ENCODE peak calls at places on chromosome 14, in nine cellular contexts. One of them, this sample, is unnamed.

GRCh38 chr14:50601405-50601804 is 41.5 kb downstream of the ATL1 start:
- DNase-seq in activated CD8-positive, alpha-beta T cell treated with anti-CD3 and anti-CD28 coated beads for 36 hours: no peak
- DNase-seq in psoas muscle: no peak
- DNase-seq in thoracic aorta: no peak
- DNase-seq in left ventricle myocardium inferior: no peak
- DNase-seq in hepatocyte: no peak
- DNase-seq in progenitor cell of endocrine pancreas: no peak
- DNase-seq in brain microvascular endothelial cell: no peak
- DNase-seq in cardiac muscle cell: no peak
- DNase-seq in this sample: no peak

GRCh38 chr14:23240661-23241060 is 2.9 kb downstream of the RNF212B start:
- DNase-seq in activated CD8-positive, alpha-beta T cell treated with anti-CD3 and anti-CD28 coated beads for 36 hours: no peak
- DNase-seq in psoas muscle: no peak
- DNase-seq in thoracic aorta: no peak
- DNase-seq in left ventricle myocardium inferior: no peak
- DNase-seq in hepatocyte: no peak
- DNase-seq in progenitor cell of endocrine pancreas: no peak
- DNase-seq in brain microvascular endothelial cell: no peak
- DNase-seq in cardiac muscle cell: no peak
- DNase-seq in this sample: no peak

GRCh38 chr14:90491221-90491867 is 94.5 kb downstream of the CALM1 start:
- DNase-seq in activated CD8-positive, alpha-beta T cell treated with anti-CD3 and anti-CD28 coated beads for 36 hours: no peak
- DNase-seq in psoas muscle: peak
- DNase-seq in thoracic aorta: peak
- DNase-seq in left ventricle myocardium inferior: peak
- DNase-seq in hepatocyte: peak
- DNase-seq in progenitor cell of endocrine pancreas: no peak
- DNase-seq in brain microvascular endothelial cell: peak
- DNase-seq in cardiac muscle cell: no peak
- DNase-seq in this sample: peak

GRCh38 chr14:86357866-86358265 is 827.9 kb downstream of the FLRT2 start:
- DNase-seq in activated CD8-positive, alpha-beta T cell treated with anti-CD3 and anti-CD28 coated beads for 36 hours: no peak
- DNase-seq in psoas muscle: no peak
- DNase-seq in thoracic aorta: no peak
- DNase-seq in left ventricle myocardium inferior: no peak
- DNase-seq in hepatocyte: no peak
- DNase-seq in progenitor cell of endocrine pancreas: no peak
- DNase-seq in brain microvascular endothelial cell: no peak
- DNase-seq in cardiac muscle cell: no peak
- DNase-seq in this sample: no peak

GRCh38 chr14:78985668-78986073 is 815.5 kb downstream of the NRXN3 start:
- DNase-seq in activated CD8-positive, alpha-beta T cell treated with anti-CD3 and anti-CD28 coated beads for 36 hours: no peak
- DNase-seq in psoas muscle: no peak
- DNase-seq in thoracic aorta: no peak
- DNase-seq in left ventricle myocardium inferior: no peak
- DNase-seq in hepatocyte: no peak
- DNase-seq in progenitor cell of endocrine pancreas: no peak
- DNase-seq in brain microvascular endothelial cell: peak
- DNase-seq in cardiac muscle cell: no peak
- DNase-seq in this sample: no peak

GRCh38 chr14:32594766-32595165 is 265.7 kb downstream of the AKAP6 start:
- DNase-seq in activated CD8-positive, alpha-beta T cell treated with anti-CD3 and anti-CD28 coated beads for 36 hours: no peak
- DNase-seq in psoas muscle: no peak
- DNase-seq in thoracic aorta: no peak
- DNase-seq in left ventricle myocardium inferior: no peak
- DNase-seq in hepatocyte: no peak
- DNase-seq in progenitor cell of endocrine pancreas: no peak
- DNase-seq in brain microvascular endothelial cell: peak
- DNase-seq in cardiac muscle cell: no peak
- DNase-seq in this sample: no peak

GRCh38 chr14:74414380-74414779 is 11.6 kb downstream of the SYNDIG1L start:
- DNase-seq in activated CD8-positive, alpha-beta T cell treated with anti-CD3 and anti-CD28 coated beads for 36 hours: no peak
- DNase-seq in psoas muscle: no peak
- DNase-seq in thoracic aorta: no peak
- DNase-seq in left ventricle myocardium inferior: no peak
- DNase-seq in hepatocyte: no peak
- DNase-seq in progenitor cell of endocrine pancreas: no peak
- DNase-seq in brain microvascular endothelial cell: no peak
- DNase-seq in cardiac muscle cell: peak
- DNase-seq in this sample: no peak

GRCh38 chr14:71103662-71104484 is 196.6 kb downstream of the PCNX1 start:
- DNase-seq in activated CD8-positive, alpha-beta T cell treated with anti-CD3 and anti-CD28 coated beads for 36 hours: no peak
- DNase-seq in psoas muscle: no peak
- DNase-seq in thoracic aorta: no peak
- DNase-seq in left ventricle myocardium inferior: no peak
- DNase-seq in hepatocyte: peak
- DNase-seq in progenitor cell of endocrine pancreas: no peak
- DNase-seq in brain microvascular endothelial cell: peak
- DNase-seq in cardiac muscle cell: peak
- DNase-seq in this sample: peak

GRCh38 chr14:68733086-68733621 is 59.7 kb downstream of the ZFP36L1 start:
- DNase-seq in activated CD8-positive, alpha-beta T cell treated with anti-CD3 and anti-CD28 coated beads for 36 hours: peak
- DNase-seq in psoas muscle: no peak
- DNase-seq in thoracic aorta: no peak
- DNase-seq in left ventricle myocardium inferior: no peak
- DNase-seq in hepatocyte: no peak
- DNase-seq in progenitor cell of endocrine pancreas: no peak
- DNase-seq in brain microvascular endothelial cell: no peak
- DNase-seq in cardiac muscle cell: no peak
- DNase-seq in this sample: peak

DNA sequence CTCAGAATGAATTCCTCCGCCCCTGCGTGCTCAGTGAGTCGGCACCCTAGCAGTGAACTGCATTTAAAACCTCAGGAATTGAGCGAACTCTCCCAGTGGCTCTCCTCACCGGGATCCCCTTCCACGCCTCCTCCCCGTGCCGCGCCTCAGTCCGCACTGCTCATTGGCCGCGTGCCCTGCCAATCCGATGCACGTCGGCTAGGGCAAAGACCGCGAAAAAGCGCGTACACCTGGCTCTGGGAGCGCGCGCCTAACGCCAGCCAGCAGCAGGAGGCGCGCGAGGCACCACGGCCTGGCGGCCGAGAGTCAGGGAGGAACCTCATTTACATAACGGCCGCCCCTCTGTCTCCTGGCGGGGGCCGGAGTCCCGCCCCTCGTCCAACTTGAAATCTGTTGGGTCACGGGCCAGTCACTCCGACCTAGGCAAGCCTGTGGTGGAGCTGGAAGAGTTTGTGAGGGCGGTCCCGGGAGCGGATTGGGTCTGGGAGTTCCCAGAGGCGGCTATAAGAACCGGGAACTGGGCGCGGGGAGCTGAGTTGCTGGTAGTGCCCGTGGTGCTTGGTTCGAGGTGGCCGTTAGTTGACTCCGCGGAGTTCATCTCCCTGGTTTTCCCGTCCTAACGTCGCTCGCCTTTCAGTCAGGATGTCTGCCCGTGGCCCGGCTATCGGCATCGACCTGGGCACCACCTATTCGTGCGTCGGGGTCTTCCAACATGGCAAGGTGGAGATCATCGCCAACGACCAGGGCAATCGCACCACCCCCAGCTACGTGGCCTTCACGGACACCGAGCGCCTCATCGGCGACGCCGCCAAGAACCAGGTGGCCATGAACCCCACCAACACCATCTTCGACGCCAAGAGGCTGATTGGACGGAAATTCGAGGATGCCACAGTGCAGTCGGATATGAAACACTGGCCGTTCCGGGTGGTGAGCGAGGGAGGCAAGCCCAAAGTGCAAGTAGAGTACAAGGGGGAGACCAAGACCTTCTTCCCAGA is at the start of gene HSPA2:
- DNase-seq in activated CD8-positive, alpha-beta T cell treated with anti-CD3 and anti-CD28 coated beads for 36 hours: peak
- DNase-seq in psoas muscle: peak
- DNase-seq in thoracic aorta: peak
- DNase-seq in left ventricle myocardium inferior: peak
- DNase-seq in hepatocyte: peak
- DNase-seq in progenitor cell of endocrine pancreas: peak
- DNase-seq in brain microvascular endothelial cell: peak
- DNase-seq in cardiac muscle cell: peak
- DNase-seq in this sample: peak
- TF ChIP-seq CTCF in activated CD8-positive, alpha-beta T cell treated with anti-CD3 and anti-CD28 coated beads for 36 hours: peak
- TF ChIP-seq CTCF in psoas muscle: peak
- TF ChIP-seq CTCF in thoracic aorta: peak
- TF ChIP-seq CTCF in left ventricle myocardium inferior: peak
- TF ChIP-seq CTCF in hepatocyte: peak
- TF ChIP-seq CTCF in progenitor cell of endocrine pancreas: peak
- TF ChIP-seq CTCF in brain microvascular endothelial cell: peak
- TF ChIP-seq CTCF in cardiac muscle cell: peak
- TF ChIP-seq CTCF in this sample: peak

GRCh38 chr14:91585856-91586255 is 75.7 kb upstream of the PPP4R3A start:
- DNase-seq in activated CD8-positive, alpha-beta T cell treated with anti-CD3 and anti-CD28 coated beads for 36 hours: no peak
- DNase-seq in psoas muscle: no peak
- DNase-seq in thoracic aorta: no peak
- DNase-seq in left ventricle myocardium inferior: no peak
- DNase-seq in hepatocyte: no peak
- DNase-seq in progenitor cell of endocrine pancreas: no peak
- DNase-seq in brain microvascular endothelial cell: no peak
- DNase-seq in cardiac muscle cell: no peak
- DNase-seq in this sample: no peak
- TF ChIP-seq CTCF in activated CD8-positive, alpha-beta T cell treated with anti-CD3 and anti-CD28 coated beads for 36 hours: no peak
- TF ChIP-seq CTCF in psoas muscle: no peak
- TF ChIP-seq CTCF in thoracic aorta: no peak
- TF ChIP-seq CTCF in left ventricle myocardium inferior: no peak
- TF ChIP-seq CTCF in hepatocyte: no peak
- TF ChIP-seq CTCF in progenitor cell of endocrine pancreas: no peak
- TF ChIP-seq CTCF in brain microvascular endothelial cell: no peak
- TF ChIP-seq CTCF in cardiac muscle cell: no peak
- TF ChIP-seq CTCF in this sample: no peak

GRCh38 chr14:54498579-54498978 is 9.8 kb upstream of the GMFB start:
- DNase-seq in activated CD8-positive, alpha-beta T cell treated with anti-CD3 and anti-CD28 coated beads for 36 hours: no peak
- DNase-seq in psoas muscle: no peak
- DNase-seq in thoracic aorta: no peak
- DNase-seq in left ventricle myocardium inferior: no peak
- DNase-seq in hepatocyte: no peak
- DNase-seq in progenitor cell of endocrine pancreas: no peak
- DNase-seq in brain microvascular endothelial cell: no peak
- DNase-seq in cardiac muscle cell: no peak
- DNase-seq in this sample: no peak

GRCh38 chr14:54500744-54501143 is 9.0 kb upstream of the CGRRF1 start:
- DNase-seq in activated CD8-positive, alpha-beta T cell treated with anti-CD3 and anti-CD28 coated beads for 36 hours: no peak
- DNase-seq in psoas muscle: no peak
- DNase-seq in thoracic aorta: no peak
- DNase-seq in left ventricle myocardium inferior: no peak
- DNase-seq in hepatocyte: no peak
- DNase-seq in progenitor cell of endocrine pancreas: no peak
- DNase-seq in brain microvascular endothelial cell: no peak
- DNase-seq in cardiac muscle cell: no peak
- DNase-seq in this sample: no peak

GRCh38 chr14:54502602-54503001 is 7.1 kb upstream of the CGRRF1 start:
- DNase-seq in activated CD8-positive, alpha-beta T cell treated with anti-CD3 and anti-CD28 coated beads for 36 hours: no peak
- DNase-seq in psoas muscle: no peak
- DNase-seq in thoracic aorta: no peak
- DNase-seq in left ventricle myocardium inferior: no peak
- DNase-seq in hepatocyte: no peak
- DNase-seq in progenitor cell of endocrine pancreas: no peak
- DNase-seq in brain microvascular endothelial cell: no peak
- DNase-seq in cardiac muscle cell: no peak
- DNase-seq in this sample: no peak

GRCh38 chr14:54501423-54501822 is 8.3 kb upstream of the CGRRF1 start:
- DNase-seq in activated CD8-positive, alpha-beta T cell treated with anti-CD3 and anti-CD28 coated beads for 36 hours: no peak
- DNase-seq in psoas muscle: no peak
- DNase-seq in thoracic aorta: no peak
- DNase-seq in left ventricle myocardium inferior: no peak
- DNase-seq in hepatocyte: no peak
- DNase-seq in progenitor cell of endocrine pancreas: no peak
- DNase-seq in brain microvascular endothelial cell: no peak
- DNase-seq in cardiac muscle cell: no peak
- DNase-seq in this sample: no peak

GRCh38 chr14:54503476-54503875 is 6.2 kb upstream of the CGRRF1 start:
- DNase-seq in activated CD8-positive, alpha-beta T cell treated with anti-CD3 and anti-CD28 coated beads for 36 hours: no peak
- DNase-seq in psoas muscle: no peak
- DNase-seq in thoracic aorta: no peak
- DNase-seq in left ventricle myocardium inferior: no peak
- DNase-seq in hepatocyte: peak
- DNase-seq in progenitor cell of endocrine pancreas: no peak
- DNase-seq in brain microvascular endothelial cell: peak
- DNase-seq in cardiac muscle cell: peak
- DNase-seq in this sample: no peak
- TF ChIP-seq CTCF in activated CD8-positive, alpha-beta T cell treated with anti-CD3 and anti-CD28 coated beads for 36 hours: no peak
- TF ChIP-seq CTCF in psoas muscle: no peak
- TF ChIP-seq CTCF in thoracic aorta: no peak
- TF ChIP-seq CTCF in left ventricle myocardium inferior: peak
- TF ChIP-seq CTCF in hepatocyte: peak
- TF ChIP-seq CTCF in progenitor cell of endocrine pancreas: peak
- TF ChIP-seq CTCF in brain microvascular endothelial cell: peak
- TF ChIP-seq CTCF in cardiac muscle cell: peak
- TF ChIP-seq CTCF in this sample: peak

GRCh38 chr14:47332099-47332498 is 343.3 kb downstream of the MDGA2 start:
- DNase-seq in activated CD8-positive, alpha-beta T cell treated with anti-CD3 and anti-CD28 coated beads for 36 hours: no peak
- DNase-seq in psoas muscle: no peak
- DNase-seq in thoracic aorta: no peak
- DNase-seq in left ventricle myocardium inferior: no peak
- DNase-seq in hepatocyte: no peak
- DNase-seq in progenitor cell of endocrine pancreas: no peak
- DNase-seq in brain microvascular endothelial cell: no peak
- DNase-seq in cardiac muscle cell: no peak
- DNase-seq in this sample: no peak

DNA sequence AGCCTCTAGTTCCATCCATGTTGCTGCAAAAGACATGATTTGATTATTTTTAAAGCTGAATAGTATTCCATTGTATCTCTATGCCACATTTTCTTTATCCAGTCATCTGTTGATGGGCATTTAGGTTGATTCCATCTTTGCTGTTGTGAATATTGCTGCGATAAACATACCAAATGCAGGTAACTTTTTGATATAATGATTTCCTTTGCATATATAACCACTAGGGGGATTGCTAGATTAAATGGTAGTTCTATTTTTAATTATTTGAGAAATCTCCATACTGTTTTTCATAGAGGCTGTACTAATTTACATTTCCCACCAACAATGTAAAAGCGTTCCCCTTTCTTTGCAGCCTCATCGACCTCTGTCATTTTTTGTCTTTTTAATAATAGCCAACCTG is 342.5 kb downstream of the MDGA2 start:
- DNase-seq in activated CD8-positive, alpha-beta T cell treated with anti-CD3 and anti-CD28 coated beads for 36 hours: no peak
- DNase-seq in psoas muscle: no peak
- DNase-seq in thoracic aorta: no peak
- DNase-seq in left ventricle myocardium inferior: no peak
- DNase-seq in hepatocyte: no peak
- DNase-seq in progenitor cell of endocrine pancreas: no peak
- DNase-seq in brain microvascular endothelial cell: no peak
- DNase-seq in cardiac muscle cell: no peak
- DNase-seq in this sample: no peak
- TF ChIP-seq CTCF in activated CD8-positive, alpha-beta T cell treated with anti-CD3 and anti-CD28 coated beads for 36 hours: no peak
- TF ChIP-seq CTCF in psoas muscle: no peak
- TF ChIP-seq CTCF in thoracic aorta: no peak
- TF ChIP-seq CTCF in left ventricle myocardium inferior: no peak
- TF ChIP-seq CTCF in hepatocyte: peak
- TF ChIP-seq CTCF in progenitor cell of endocrine pancreas: peak
- TF ChIP-seq CTCF in brain microvascular endothelial cell: no peak
- TF ChIP-seq CTCF in cardiac muscle cell: no peak
- TF ChIP-seq CTCF in this sample: no peak

GRCh38 chr14:63926641-63927040 is 73.8 kb downstream of the SYNE2 start:
- DNase-seq in activated CD8-positive, alpha-beta T cell treated with anti-CD3 and anti-CD28 coated beads for 36 hours: no peak
- DNase-seq in psoas muscle: no peak
- DNase-seq in thoracic aorta: no peak
- DNase-seq in left ventricle myocardium inferior: no peak
- DNase-seq in hepatocyte: no peak
- DNase-seq in progenitor cell of endocrine pancreas: no peak
- DNase-seq in brain microvascular endothelial cell: no peak
- DNase-seq in cardiac muscle cell: no peak
- DNase-seq in this sample: no peak
- TF ChIP-seq CTCF in activated CD8-positive, alpha-beta T cell treated with anti-CD3 and anti-CD28 coated beads for 36 hours: no peak
- TF ChIP-seq CTCF in psoas muscle: no peak
- TF ChIP-seq CTCF in thoracic aorta: no peak
- TF ChIP-seq CTCF in left ventricle myocardium inferior: no peak
- TF ChIP-seq CTCF in hepatocyte: no peak
- TF ChIP-seq CTCF in progenitor cell of endocrine pancreas: no peak
- TF ChIP-seq CTCF in brain microvascular endothelial cell: no peak
- TF ChIP-seq CTCF in cardiac muscle cell: no peak
- TF ChIP-seq CTCF in this sample: no peak